ENCODE peak calls at places on chromosomes 13 and 19, in four cellular contexts. N, G, B and Q are unnamed samples.

GRCh38 chr13:99827011-99827410 is 144.6 kb downstream of the ZIC5 start:
- DNase-seq in N (no peak), G (no peak), B (no peak), Q (no peak)

GRCh38 chr13:107964356-107964755 is 251.0 kb downstream of the LIG4 start:
- DNase-seq in N (no peak), G (no peak), B (no peak), Q (no peak)

GRCh38 chr13:26882731-26883130 is 122.1 kb upstream of the GPR12 start:
- DNase-seq in N (no peak), G (no peak), B (no peak), Q (no peak)

GRCh38 chr19:51501594-51502263 is at the start of gene SIGLEC12:
- DNase-seq in N (no peak), G (peak; percentile 71), B (no peak), Q (no peak)

GRCh38 chr19:39110263-39110967 is 15.2 kb upstream of the PAK4 start:
- DNase-seq in N (no peak), G (peak; percentile 74), B (no peak), Q (peak; percentile 50)

GRCh38 chr13:30618186-30618937 is 642 bp downstream of the USPL1 start:
- DNase-seq in N (peak; percentile 23), G (peak; percentile 51), B (no peak), Q (peak; percentile 20)

GRCh38 chr19:35144600-35145436 is 1.8 kb downstream of the FXYD7 start:
- DNase-seq in N (peak; percentile 66), G (no peak), B (no peak), Q (peak; percentile 82)

GRCh38 chr19:4866595-4867424 is 657 bp downstream of the PLIN3 start:
- DNase-seq in N (peak; percentile 38), G (peak; percentile 84), B (no peak), Q (peak; percentile 47)

GRCh38 chr19:555474-555808 is 11.6 kb downstream of the GZMM start:
- DNase-seq in N (no peak), G (no peak), B (no peak), Q (no peak)

GRCh38 chr13:84405286-84405685 is 523.0 kb upstream of the SLITRK1 start:
- DNase-seq in N (no peak), G (no peak), B (no peak), Q (no peak)

GRCh38 chr19:55650602-55651230 is 2.7 kb downstream of the CCDC106 start:
- DNase-seq in N (no peak), G (no peak), B (no peak), Q (no peak)

GRCh38 chr19:53927745-53928144 is 18.7 kb downstream of the CACNG7 start:
- DNase-seq in N (peak; percentile 29), G (no peak), B (peak; percentile 8), Q (peak; percentile 54)

GRCh38 chr19:45919678-45920077 is 5.1 kb upstream of the NANOS2 start:
- DNase-seq in N (peak; percentile 79), G (no peak), B (no peak), Q (no peak)

GRCh38 chr13:26050568-26051230 is 1.1 kb downstream of the SHISA2 start:
- DNase-seq in N (peak; percentile 48), G (peak; percentile 52), B (no peak), Q (peak; percentile 37)

GRCh38 chr13:19860884-19861655 is 2.4 kb downstream of the ZMYM5 start:
- DNase-seq in N (peak; percentile 89), G (no peak), B (no peak), Q (peak; percentile 81)

GRCh38 chr13:66543780-66544179 is 686.4 kb downstream of the PCDH9 start:
- DNase-seq in N (no peak), G (no peak), B (no peak), Q (peak; percentile 15)

GRCh38 chr19:6718111-6718740 is 2.2 kb downstream of the C3 start:
- DNase-seq in N (no peak), G (no peak), B (no peak), Q (no peak)

GRCh38 chr13:43760257-43760656 is 26.5 kb downstream of the ENOX1 start:
- DNase-seq in N (no peak), G (no peak), B (no peak), Q (no peak)

GRCh38 chr13:67283602-67284001 is 53.5 kb upstream of the PCDH9 start:
- DNase-seq in N (peak; percentile 1), G (no peak), B (no peak), Q (peak; percentile 45)

GRCh38 chr13:102838273-102838672 is 7.6 kb upstream of the ERCC5 start:
- DNase-seq in N (no peak), G (no peak), B (no peak), Q (no peak)

GRCh38 chr19:49451430-49452181 is at the start of gene PIH1D1:
- DNase-seq in N (peak; percentile 99), G (peak; percentile 98), B (peak; percentile 97), Q (peak; percentile 99)
- TF ChIP-seq CTCF in N (no peak), G (no peak), B (peak; percentile 25), Q (peak; percentile 29)

GRCh38 chr13:40592035-40592434 is 74.4 kb downstream of the FOXO1 start:
- DNase-seq in N (no peak), G (no peak), B (no peak), Q (no peak)

GRCh38 chr13:40590112-40590862 is 76.2 kb downstream of the FOXO1 start:
- DNase-seq in N (no peak), G (no peak), B (no peak), Q (no peak)

GRCh38 chr13:40588101-40588500 is 78.3 kb downstream of the FOXO1 start:
- DNase-seq in N (peak; percentile 46), G (no peak), B (no peak), Q (peak; percentile 76)

GRCh38 chr13:40591091-40591490 is 75.3 kb downstream of the FOXO1 start:
- DNase-seq in N (no peak), G (no peak), B (no peak), Q (peak; percentile 11)

DNA sequence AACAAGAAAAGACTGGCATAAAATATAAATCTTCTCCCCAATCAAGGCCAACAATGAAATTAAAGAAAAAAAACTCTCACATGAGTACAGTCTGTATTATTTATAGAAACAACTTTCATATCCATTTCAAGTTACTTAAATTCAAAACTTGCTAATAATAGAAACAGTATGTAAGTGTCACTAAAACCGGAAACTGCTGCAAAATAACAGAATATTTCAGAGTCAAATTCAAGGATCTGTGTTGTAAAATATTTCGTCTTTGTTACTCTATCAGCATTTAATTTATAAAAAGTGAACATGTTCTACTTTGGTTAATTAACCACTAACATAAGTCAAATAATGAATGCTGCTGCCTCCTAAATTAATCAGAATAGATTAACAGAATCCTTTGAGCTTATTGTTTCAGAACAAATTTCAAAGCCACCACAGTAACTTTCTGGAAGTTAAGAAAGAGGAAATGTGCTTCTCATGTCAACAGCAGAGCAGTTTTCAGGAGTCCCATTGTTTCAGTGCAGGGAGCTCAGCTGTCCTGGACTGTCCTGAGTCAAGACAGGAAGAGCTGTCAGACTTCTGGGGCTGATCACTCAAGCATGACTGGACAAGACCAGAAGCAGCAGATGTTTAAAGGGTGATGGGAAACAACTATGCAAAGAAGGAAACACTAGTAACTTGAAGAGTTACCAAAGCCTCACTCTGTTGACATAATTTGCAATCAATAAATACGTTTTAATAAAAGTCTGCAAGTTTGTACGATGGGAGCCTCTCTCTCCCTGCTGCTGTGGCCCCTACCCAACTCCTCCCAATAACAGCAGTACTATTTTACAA is 76.9 kb downstream of the FOXO1 start:
- DNase-seq in N (peak; percentile 89), G (no peak), B (peak; percentile 16), Q (peak; percentile 92)
- H3K4me3 ChIP-seq in N (no peak overlapping the region), G (no peak overlapping the region), B (no peak overlapping the region), Q (no peak overlapping the region)

GRCh38 chr19:33147538-33147937 is 15.6 kb downstream of the WDR88 start:
- DNase-seq in N (no peak), G (no peak), B (no peak), Q (no peak)
- TF ChIP-seq CTCF in N (no peak), G (no peak), B (no peak), Q (no peak)

GRCh38 chr13:49878682-49879081 is 57.5 kb downstream of the SPRYD7 start:
- DNase-seq in N (no peak), G (no peak), B (no peak), Q (no peak)
- H3K4me3 ChIP-seq in N (no peak overlapping the region), G (no peak overlapping the region), B (no peak overlapping the region), Q (no peak overlapping the region)

GRCh38 chr19:50414850-50415660 is 3.7 kb upstream of the SPIB start:
- DNase-seq in N (peak; percentile 18), G (peak; percentile 90), B (no peak), Q (peak; percentile 64)
- TF ChIP-seq CTCF in N (peak; percentile 69), G (peak; percentile 91), B (peak; percentile 89), Q (peak; percentile 74)

DNA sequence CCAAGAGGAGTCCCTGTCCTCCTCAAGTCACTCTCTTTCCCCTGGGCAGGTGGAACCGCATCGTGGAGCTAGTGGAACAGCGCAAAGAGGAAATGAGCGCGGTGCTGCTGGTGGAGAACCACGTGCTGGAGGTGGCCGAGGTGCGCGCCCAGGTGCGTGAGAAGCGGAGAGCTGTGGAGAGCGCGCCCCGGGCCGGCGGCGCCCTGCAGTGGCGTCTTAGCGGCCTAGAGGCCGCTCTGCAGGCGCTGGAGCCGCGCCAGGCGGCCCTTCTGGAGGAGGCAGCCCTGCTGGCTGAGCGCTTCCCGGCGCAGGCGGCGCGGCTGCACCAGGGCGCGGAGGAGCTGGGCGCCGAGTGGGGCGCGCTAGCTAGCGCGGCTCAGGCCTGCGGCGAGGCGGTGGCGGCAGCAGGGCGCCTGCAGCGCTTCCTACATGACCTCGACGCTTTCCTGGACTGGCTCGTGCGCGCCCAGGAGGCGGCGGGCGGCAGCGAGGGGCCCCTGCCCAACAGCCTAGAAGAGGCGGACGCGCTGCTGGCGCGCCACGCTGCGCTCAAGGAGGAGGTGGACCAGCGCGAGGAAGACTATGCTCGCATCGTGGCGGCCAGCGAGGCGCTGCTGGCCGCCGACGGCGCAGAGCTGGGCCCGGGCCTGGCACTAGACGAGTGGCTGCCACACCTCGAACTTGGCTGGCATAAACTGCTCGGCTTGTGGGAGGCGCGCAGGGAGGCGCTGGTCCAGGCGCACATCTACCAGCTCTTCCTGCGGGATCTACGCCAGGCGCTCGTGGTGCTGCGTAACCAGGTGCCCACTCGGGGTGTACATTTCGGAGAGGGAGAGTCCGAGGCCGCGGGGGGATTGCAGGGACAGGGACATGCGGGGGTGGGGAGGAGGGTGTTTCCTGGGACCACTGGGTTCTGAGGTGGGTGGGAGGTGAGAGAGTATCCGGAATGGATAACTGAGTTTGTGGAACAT is 52.8 kb downstream of the SPTBN4 start:
- DNase-seq in N (peak; percentile 30), G (no peak), B (no peak), Q (peak; percentile 47)
- H3K4me3 ChIP-seq in N (no peak overlapping the region), G (no peak overlapping the region), B (no peak overlapping the region), Q (no peak overlapping the region)